ENCODE peak calls at places on chromosome 5, in five cellular contexts. One of them, this sample, is unnamed.

GRCh38 chr5:157165668-157166067 is 396 bp downstream of the GARIN3 start:
- DNase-seq in stimulated activated CD4-positive, alpha-beta T cell treated with anti-CD3 and anti-CD28 coated beads, Interleukin-1b, Interleukin-23, amount 100 ng/mL, for 4 hours: no peak
- DNase-seq in DMS53: no peak
- DNase-seq in naive thymus-derived CD8-positive, alpha-beta T cell: no peak
- DNase-seq in NCI-H1417: no peak
- DNase-seq in this sample: no peak

GRCh38 chr5:39148983-39149534 is 70.3 kb downstream of the FYB1 start:
- DNase-seq in stimulated activated CD4-positive, alpha-beta T cell treated with anti-CD3 and anti-CD28 coated beads, Interleukin-1b, Interleukin-23, amount 100 ng/mL, for 4 hours: no peak
- DNase-seq in DMS53: peak; percentile 28
- DNase-seq in naive thymus-derived CD8-positive, alpha-beta T cell: no peak
- DNase-seq in NCI-H1417: no peak
- DNase-seq in this sample: peak; percentile 53

GRCh38 chr5:7078901-7079300 is 317.0 kb upstream of the ADCY2 start:
- DNase-seq in stimulated activated CD4-positive, alpha-beta T cell treated with anti-CD3 and anti-CD28 coated beads, Interleukin-1b, Interleukin-23, amount 100 ng/mL, for 4 hours: no peak
- DNase-seq in DMS53: peak; percentile 52
- DNase-seq in naive thymus-derived CD8-positive, alpha-beta T cell: no peak
- DNase-seq in NCI-H1417: peak; percentile 38
- DNase-seq in this sample: peak; percentile 57

GRCh38 chr5:142000709-142001484 is 11.9 kb downstream of the GNPDA1 start:
- DNase-seq in stimulated activated CD4-positive, alpha-beta T cell treated with anti-CD3 and anti-CD28 coated beads, Interleukin-1b, Interleukin-23, amount 100 ng/mL, for 4 hours: no peak
- DNase-seq in DMS53: peak; percentile 37
- DNase-seq in naive thymus-derived CD8-positive, alpha-beta T cell: no peak
- DNase-seq in NCI-H1417: no peak
- DNase-seq in this sample: peak; percentile 26

GRCh38 chr5:142386151-142387021 is 61.6 kb upstream of the SPRY4 start:
- DNase-seq in stimulated activated CD4-positive, alpha-beta T cell treated with anti-CD3 and anti-CD28 coated beads, Interleukin-1b, Interleukin-23, amount 100 ng/mL, for 4 hours: no peak
- DNase-seq in DMS53: peak; percentile 77
- DNase-seq in naive thymus-derived CD8-positive, alpha-beta T cell: no peak
- DNase-seq in NCI-H1417: no peak
- DNase-seq in this sample: peak; percentile 32

GRCh38 chr5:10452768-10453331 is 11.2 kb downstream of the ROPN1L start:
- DNase-seq in stimulated activated CD4-positive, alpha-beta T cell treated with anti-CD3 and anti-CD28 coated beads, Interleukin-1b, Interleukin-23, amount 100 ng/mL, for 4 hours: no peak
- DNase-seq in DMS53: peak; percentile 87
- DNase-seq in naive thymus-derived CD8-positive, alpha-beta T cell: no peak
- DNase-seq in NCI-H1417: peak; percentile 78
- DNase-seq in this sample: peak; percentile 76

GRCh38 chr5:180688326-180689070 is 39.1 kb upstream of the FLT4 start:
- DNase-seq in stimulated activated CD4-positive, alpha-beta T cell treated with anti-CD3 and anti-CD28 coated beads, Interleukin-1b, Interleukin-23, amount 100 ng/mL, for 4 hours: no peak
- DNase-seq in DMS53: no peak
- DNase-seq in naive thymus-derived CD8-positive, alpha-beta T cell: no peak
- DNase-seq in NCI-H1417: no peak
- DNase-seq in this sample: no peak

GRCh38 chr5:82390088-82390487 is 111.9 kb upstream of the RPS23 start:
- DNase-seq in stimulated activated CD4-positive, alpha-beta T cell treated with anti-CD3 and anti-CD28 coated beads, Interleukin-1b, Interleukin-23, amount 100 ng/mL, for 4 hours: no peak
- DNase-seq in DMS53: no peak
- DNase-seq in naive thymus-derived CD8-positive, alpha-beta T cell: no peak
- DNase-seq in NCI-H1417: no peak
- DNase-seq in this sample: no peak

GRCh38 chr5:172179032-172179989 is 8.7 kb downstream of the STK10 start:
- DNase-seq in stimulated activated CD4-positive, alpha-beta T cell treated with anti-CD3 and anti-CD28 coated beads, Interleukin-1b, Interleukin-23, amount 100 ng/mL, for 4 hours: no peak
- DNase-seq in DMS53: no peak
- DNase-seq in naive thymus-derived CD8-positive, alpha-beta T cell: peak; percentile 48
- DNase-seq in NCI-H1417: no peak
- DNase-seq in this sample: no peak

GRCh38 chr5:79849486-79850315 is 141.4 kb downstream of the MTX3 start:
- DNase-seq in stimulated activated CD4-positive, alpha-beta T cell treated with anti-CD3 and anti-CD28 coated beads, Interleukin-1b, Interleukin-23, amount 100 ng/mL, for 4 hours: no peak
- DNase-seq in DMS53: no peak
- DNase-seq in naive thymus-derived CD8-positive, alpha-beta T cell: no peak
- DNase-seq in NCI-H1417: no peak
- DNase-seq in this sample: no peak

GRCh38 chr5:147394273-147394672 is 115.6 kb downstream of the DPYSL3 start:
- DNase-seq in stimulated activated CD4-positive, alpha-beta T cell treated with anti-CD3 and anti-CD28 coated beads, Interleukin-1b, Interleukin-23, amount 100 ng/mL, for 4 hours: no peak
- DNase-seq in DMS53: no peak
- DNase-seq in naive thymus-derived CD8-positive, alpha-beta T cell: no peak
- DNase-seq in NCI-H1417: no peak
- DNase-seq in this sample: no peak

GRCh38 chr5:127988149-127988755 is 95.3 kb upstream of the SLC12A2 start:
- DNase-seq in stimulated activated CD4-positive, alpha-beta T cell treated with anti-CD3 and anti-CD28 coated beads, Interleukin-1b, Interleukin-23, amount 100 ng/mL, for 4 hours: no peak
- DNase-seq in DMS53: peak; percentile 86
- DNase-seq in naive thymus-derived CD8-positive, alpha-beta T cell: no peak
- DNase-seq in NCI-H1417: no peak
- DNase-seq in this sample: peak; percentile 86

GRCh38 chr5:81835813-81836458 is 85.0 kb upstream of the SSBP2 start:
- DNase-seq in stimulated activated CD4-positive, alpha-beta T cell treated with anti-CD3 and anti-CD28 coated beads, Interleukin-1b, Interleukin-23, amount 100 ng/mL, for 4 hours: no peak
- DNase-seq in DMS53: peak; percentile 8
- DNase-seq in naive thymus-derived CD8-positive, alpha-beta T cell: no peak
- DNase-seq in NCI-H1417: no peak
- DNase-seq in this sample: no peak